ENCODE peak calls at places on chromosomes 16 and 17, in six cellular contexts. X, Z, J, L, B and I are unnamed samples.

GRCh38 chr16:75189638-75190245 is 17.2 kb downstream of the CTRB2 start:
- DNase-seq in X (no peak), Z (no peak), J (no peak), L (no peak), B (no peak), I (no peak)

GRCh38 chr17:17042851-17043667 is 802 bp downstream of the MPRIP start:
- DNase-seq in X (no peak), Z (no peak), J (no peak), L (peak; percentile 43), B (no peak), I (no peak)

GRCh38 chr16:56923481-56923880 is 8.5 kb upstream of the HERPUD1 start:
- DNase-seq in X (no peak), Z (no peak), J (no peak), L (no peak), B (no peak), I (no peak)

GRCh38 chr16:8736123-8736680 is 61.2 kb downstream of the TMEM186 start:
- DNase-seq in X (no peak), Z (no peak), J (no peak), L (no peak), B (no peak), I (no peak)

GRCh38 chr16:11263737-11264136 is 5.4 kb downstream of the TNP2 start:
- DNase-seq in X (no peak), Z (no peak), J (no peak), L (peak; percentile 64), B (no peak), I (no peak)

GRCh38 chr16:48959204-48959603 is 322.4 kb downstream of the CBLN1 start:
- DNase-seq in X (no peak), Z (no peak), J (no peak), L (no peak), B (peak; percentile 65), I (no peak)

GRCh38 chr17:66978514-66979061 is 14.1 kb downstream of the CACNG4 start:
- DNase-seq in X (no peak), Z (no peak), J (no peak), L (no peak), B (no peak), I (no peak)

GRCh38 chr16:88747588-88748301 is 37.3 kb downstream of the PIEZO1 start:
- DNase-seq in X (no peak), Z (peak; percentile 65), J (no peak), L (peak; percentile 43), B (no peak), I (no peak)

GRCh38 chr16:74723224-74723623 is 22.6 kb upstream of the MLKL start:
- DNase-seq in X (no peak), Z (no peak), J (no peak), L (no peak), B (no peak), I (no peak)

GRCh38 chr17:33725675-33726271 is 432.7 kb upstream of the ASIC2 start:
- DNase-seq in X (no peak), Z (peak; percentile 26), J (no peak), L (peak; percentile 41), B (peak; percentile 18), I (peak; percentile 20)

GRCh38 chr16:47777191-47777590 is 316.1 kb downstream of the PHKB start:
- DNase-seq in X (no peak), Z (no peak), J (no peak), L (no peak), B (no peak), I (no peak)

GRCh38 chr17:59337741-59338299 is 6.4 kb downstream of the YPEL2 start:
- DNase-seq in X (no peak), Z (no peak), J (no peak), L (no peak), B (no peak), I (no peak)

GRCh38 chr17:36768355-36768754 is 167.0 kb downstream of the MRM1 start:
- DNase-seq in X (no peak), Z (no peak), J (no peak), L (no peak), B (no peak), I (no peak)

GRCh38 chr16:12262454-12263180 is 286.1 kb downstream of the SNX29 start:
- DNase-seq in X (no peak), Z (no peak), J (no peak), L (no peak), B (peak; percentile 74), I (peak; percentile 88)

GRCh38 chr17:73550561-73550960 is 93.7 kb downstream of the SDK2 start:
- DNase-seq in X (no peak), Z (no peak), J (no peak), L (no peak), B (no peak), I (no peak)

GRCh38 chr17:17141860-17142552 is 64.1 kb downstream of the PLD6 start:
- DNase-seq in X (no peak), Z (no peak), J (no peak), L (peak; percentile 51), B (no peak), I (no peak)

GRCh38 chr16:3020604-3021448 is 658 bp downstream of the TNFRSF12A start:
- DNase-seq in X (peak; percentile 47), Z (no peak), J (peak; percentile 63), L (peak; percentile 51), B (no peak), I (peak; percentile 68)

GRCh38 chr16:13171313-13171712 is 269.9 kb downstream of the SHISA9 start:
- DNase-seq in X (no peak), Z (no peak), J (no peak), L (no peak), B (no peak), I (no peak)